ENCODE peak calls at places on chromosomes 6 and 20, in eight cellular contexts. One of them, this sample, is unnamed.
A peak's percentile ranks its signal among the peaks of the same experiment; 100 is the strongest.

GRCh38 chr20:33262658-33263065 is 20.4 kb upstream of the BPIFB1 start:
- DNase-seq in cardiac muscle cell: peak; percentile 81
- DNase-seq in GM23338: peak; percentile 85
- DNase-seq in stomach: peak; percentile 67
- DNase-seq in lower lobe of right lung: no peak
- DNase-seq in SK-N-SH: peak; percentile 52
- DNase-seq in right lobe of liver: no peak
- DNase-seq in heart right ventricle: no peak
- DNase-seq in this sample: peak; percentile 64

GRCh38 chr6:153941768-153942167 is 97.3 kb upstream of the OPRM1 start:
- DNase-seq in GM23338: no peak
- DNase-seq in lower lobe of right lung: no peak
- DNase-seq in cardiac muscle cell: no peak
- DNase-seq in heart right ventricle: no peak
- DNase-seq in SK-N-SH: no peak
- DNase-seq in stomach: no peak
- DNase-seq in right lobe of liver: no peak
- DNase-seq in this sample: no peak

GRCh38 chr20:19867074-19867473 is 109.0 kb downstream of the RIN2 start:
- DNase-seq in GM23338: no peak
- DNase-seq in right lobe of liver: no peak
- DNase-seq in lower lobe of right lung: no peak
- DNase-seq in cardiac muscle cell: no peak
- DNase-seq in stomach: no peak
- DNase-seq in SK-N-SH: no peak
- DNase-seq in heart right ventricle: no peak
- DNase-seq in this sample: no peak

GRCh38 chr6:17962436-17963031 is 24.9 kb downstream of the KIF13A start:
- DNase-seq in heart right ventricle: peak; percentile 67
- DNase-seq in SK-N-SH: peak; percentile 82
- DNase-seq in GM23338: no peak
- DNase-seq in stomach: no peak
- DNase-seq in lower lobe of right lung: peak; percentile 53
- DNase-seq in cardiac muscle cell: peak; percentile 72
- DNase-seq in right lobe of liver: no peak
- DNase-seq in this sample: no peak

GRCh38 chr6:24985313-24985712 is 49.6 kb upstream of the RIPOR2 start:
- DNase-seq in cardiac muscle cell: peak; percentile 22
- DNase-seq in right lobe of liver: no peak
- DNase-seq in GM23338: peak; percentile 74
- DNase-seq in lower lobe of right lung: no peak
- DNase-seq in heart right ventricle: no peak
- DNase-seq in SK-N-SH: no peak
- DNase-seq in stomach: no peak
- DNase-seq in this sample: no peak

GRCh38 chr6:17493286-17493685 is 99.9 kb downstream of the CAP2 start:
- DNase-seq in GM23338: no peak
- DNase-seq in right lobe of liver: no peak
- DNase-seq in heart right ventricle: no peak
- DNase-seq in lower lobe of right lung: no peak
- DNase-seq in SK-N-SH: no peak
- DNase-seq in cardiac muscle cell: no peak
- DNase-seq in stomach: no peak
- DNase-seq in this sample: no peak

GRCh38 chr6:7765575-7766325 is 39.9 kb downstream of the BMP6 start:
- DNase-seq in lower lobe of right lung: no peak
- DNase-seq in heart right ventricle: no peak
- DNase-seq in stomach: no peak
- DNase-seq in SK-N-SH: no peak
- DNase-seq in right lobe of liver: no peak
- DNase-seq in GM23338: no peak
- DNase-seq in cardiac muscle cell: no peak
- DNase-seq in this sample: no peak

GRCh38 chr6:20056350-20056992 is 155.8 kb downstream of the MBOAT1 start:
- DNase-seq in SK-N-SH: peak; percentile 39
- DNase-seq in cardiac muscle cell: peak; percentile 79
- DNase-seq in heart right ventricle: no peak
- DNase-seq in lower lobe of right lung: no peak
- DNase-seq in GM23338: peak; percentile 82
- DNase-seq in stomach: no peak
- DNase-seq in right lobe of liver: no peak
- DNase-seq in this sample: no peak

GRCh38 chr6:89873721-89874120 is 20.5 kb upstream of the GJA10 start:
- DNase-seq in lower lobe of right lung: no peak
- DNase-seq in SK-N-SH: no peak
- DNase-seq in GM23338: no peak
- DNase-seq in cardiac muscle cell: no peak
- DNase-seq in heart right ventricle: no peak
- DNase-seq in stomach: no peak
- DNase-seq in right lobe of liver: no peak
- DNase-seq in this sample: no peak

GRCh38 chr20:11305406-11305805 is 612.3 kb upstream of the BTBD3 start:
- DNase-seq in stomach: no peak
- DNase-seq in cardiac muscle cell: no peak
- DNase-seq in GM23338: peak; percentile 61
- DNase-seq in right lobe of liver: no peak
- DNase-seq in heart right ventricle: no peak
- DNase-seq in lower lobe of right lung: no peak
- DNase-seq in SK-N-SH: no peak
- DNase-seq in this sample: no peak

GRCh38 chr20:50744143-50744792 is 12.9 kb downstream of the PARD6B start:
- DNase-seq in right lobe of liver: peak; percentile 60
- DNase-seq in cardiac muscle cell: peak; percentile 83
- DNase-seq in SK-N-SH: peak; percentile 64
- DNase-seq in stomach: peak; percentile 68
- DNase-seq in lower lobe of right lung: no peak
- DNase-seq in GM23338: peak; percentile 36
- DNase-seq in heart right ventricle: peak; percentile 56
- DNase-seq in this sample: no peak

GRCh38 chr20:22768779-22769178 is 184.4 kb upstream of the FOXA2 start:
- DNase-seq in SK-N-SH: no peak
- DNase-seq in right lobe of liver: no peak
- DNase-seq in lower lobe of right lung: no peak
- DNase-seq in cardiac muscle cell: peak; percentile 7
- DNase-seq in stomach: no peak
- DNase-seq in heart right ventricle: no peak
- DNase-seq in GM23338: peak; percentile 40
- DNase-seq in this sample: no peak

GRCh38 chr20:23116301-23117089 is 30.4 kb upstream of the CD93 start:
- DNase-seq in SK-N-SH: no peak
- DNase-seq in heart right ventricle: no peak
- DNase-seq in stomach: no peak
- DNase-seq in GM23338: no peak
- DNase-seq in right lobe of liver: no peak
- DNase-seq in cardiac muscle cell: peak; percentile 27
- DNase-seq in lower lobe of right lung: no peak
- DNase-seq in this sample: no peak

GRCh38 chr20:25280574-25281535 is 33.0 kb downstream of the PYGB start:
- DNase-seq in cardiac muscle cell: no peak
- DNase-seq in lower lobe of right lung: peak; percentile 43
- DNase-seq in right lobe of liver: peak; percentile 19
- DNase-seq in stomach: peak; percentile 7
- DNase-seq in heart right ventricle: no peak
- DNase-seq in GM23338: no peak
- DNase-seq in SK-N-SH: no peak
- DNase-seq in this sample: peak; percentile 58

GRCh38 chr6:158835616-158836221 is 16.6 kb upstream of the EZR start:
- DNase-seq in right lobe of liver: peak; percentile 84
- DNase-seq in stomach: peak; percentile 85
- DNase-seq in GM23338: no peak
- DNase-seq in cardiac muscle cell: no peak
- DNase-seq in lower lobe of right lung: peak; percentile 83
- DNase-seq in SK-N-SH: no peak
- DNase-seq in heart right ventricle: peak; percentile 75
- DNase-seq in this sample: no peak

GRCh38 chr6:168616807-168617756 is 176.1 kb downstream of the SMOC2 start:
- DNase-seq in heart right ventricle: no peak
- DNase-seq in lower lobe of right lung: no peak
- DNase-seq in GM23338: peak; percentile 48
- DNase-seq in cardiac muscle cell: no peak
- DNase-seq in stomach: no peak
- DNase-seq in right lobe of liver: no peak
- DNase-seq in SK-N-SH: peak; percentile 70
- DNase-seq in this sample: no peak

GRCh38 chr6:127301199-127301700 is 34.6 kb downstream of the RNF146 start:
- DNase-seq in SK-N-SH: no peak
- DNase-seq in stomach: no peak
- DNase-seq in right lobe of liver: no peak
- DNase-seq in GM23338: no peak
- DNase-seq in lower lobe of right lung: no peak
- DNase-seq in heart right ventricle: no peak
- DNase-seq in cardiac muscle cell: no peak
- DNase-seq in this sample: no peak

GRCh38 chr20:3237958-3238615 is 903 bp downstream of the SLC4A11 start:
- DNase-seq in stomach: no peak
- DNase-seq in cardiac muscle cell: no peak
- DNase-seq in heart right ventricle: no peak
- DNase-seq in lower lobe of right lung: no peak
- DNase-seq in right lobe of liver: no peak
- DNase-seq in SK-N-SH: peak; percentile 57
- DNase-seq in GM23338: peak; percentile 66
- DNase-seq in this sample: peak; percentile 53

GRCh38 chr20:62947532-62948300 is 4.8 kb upstream of the SLC17A9 start:
- DNase-seq in cardiac muscle cell: no peak
- DNase-seq in stomach: no peak
- DNase-seq in GM23338: no peak
- DNase-seq in SK-N-SH: no peak
- DNase-seq in right lobe of liver: no peak
- DNase-seq in lower lobe of right lung: no peak
- DNase-seq in heart right ventricle: no peak
- DNase-seq in this sample: peak; percentile 68

GRCh38 chr6:30769088-30769852 is 24.9 kb upstream of the IER3 start:
- DNase-seq in SK-N-SH: peak; percentile 29
- DNase-seq in right lobe of liver: peak; percentile 83
- DNase-seq in cardiac muscle cell: peak; percentile 18
- DNase-seq in GM23338: peak; percentile 66
- DNase-seq in stomach: peak; percentile 52
- DNase-seq in heart right ventricle: no peak
- DNase-seq in lower lobe of right lung: peak; percentile 62
- DNase-seq in this sample: peak; percentile 95
- H3K27ac ChIP-seq in SK-N-SH: peak overlapping the region; percentile 89
- H3K27ac ChIP-seq in right lobe of liver: no peak overlapping the region
- H3K27ac ChIP-seq in cardiac muscle cell: peak overlapping the region; percentile 55
- H3K27ac ChIP-seq in GM23338: no peak overlapping the region
- H3K27ac ChIP-seq in stomach: peak overlapping the region; percentile 80
- H3K27ac ChIP-seq in heart right ventricle: peak overlapping the region; percentile 68
- H3K27ac ChIP-seq in lower lobe of right lung: peak overlapping the region; percentile 2
- H3K27ac ChIP-seq in this sample: peak overlapping the region; percentile 93

DNA sequence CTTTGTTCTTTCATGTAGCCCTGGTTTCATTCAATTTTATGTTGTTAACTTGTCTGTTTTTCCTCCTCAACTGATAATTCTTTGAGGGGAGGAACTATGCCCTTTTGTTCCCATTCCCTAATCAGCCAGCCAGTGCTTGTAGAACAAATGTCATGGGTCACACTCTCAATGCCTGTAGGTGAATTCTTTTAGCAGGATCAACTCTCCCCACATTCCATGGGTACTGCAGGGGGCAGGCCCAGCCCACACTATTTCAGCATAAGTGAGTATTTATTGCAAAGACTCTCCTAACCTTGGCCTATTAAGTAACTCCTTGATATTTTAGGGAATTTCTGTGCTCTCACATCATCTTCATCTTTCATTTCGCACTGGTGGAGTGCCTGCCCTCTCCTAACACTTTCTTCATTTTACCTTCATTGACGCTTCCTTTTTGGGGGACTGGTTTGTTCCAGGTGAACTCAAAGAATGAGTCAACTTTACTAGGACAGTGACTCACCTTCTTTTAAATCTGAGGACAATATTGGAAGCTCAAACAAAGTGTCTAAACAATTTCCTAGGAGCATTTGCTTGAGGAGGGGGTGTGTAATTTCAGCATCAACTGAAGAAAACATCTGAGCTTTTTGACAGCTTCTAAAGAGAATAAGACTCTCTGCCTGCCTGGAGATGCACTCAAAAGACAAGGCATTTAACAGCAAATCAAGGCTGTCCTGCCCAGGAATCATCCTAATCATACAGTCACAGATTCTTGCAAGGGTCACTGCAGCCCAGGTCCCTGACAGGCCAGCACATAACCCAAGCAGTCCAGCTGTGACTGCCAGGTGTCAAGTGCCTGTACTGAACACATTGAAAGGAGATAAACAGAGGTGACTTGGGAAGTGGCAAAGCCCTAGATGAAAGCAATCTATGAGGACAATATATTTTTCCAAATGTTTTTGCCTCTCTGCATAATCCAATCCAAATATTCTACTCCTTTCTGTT is 263.9 kb upstream of the PRND start:
- DNase-seq in SK-N-SH: no peak
- DNase-seq in lower lobe of right lung: no peak
- DNase-seq in right lobe of liver: no peak
- DNase-seq in cardiac muscle cell: no peak
- DNase-seq in stomach: no peak
- DNase-seq in heart right ventricle: no peak
- DNase-seq in GM23338: peak; percentile 32
- DNase-seq in this sample: no peak
- H3K4me1 ChIP-seq in SK-N-SH: no peaks in the 10 kb centered on the region
- H3K4me1 ChIP-seq in lower lobe of right lung: no peaks in the 10 kb centered on the region
- H3K4me1 ChIP-seq in right lobe of liver: no peaks in the 10 kb centered on the region
- H3K4me1 ChIP-seq in cardiac muscle cell: peaks cover 14% of the 10 kb centered on the region
- H3K4me1 ChIP-seq in stomach: no peaks in the 10 kb centered on the region
- H3K4me1 ChIP-seq in heart right ventricle: no peaks in the 10 kb centered on the region
- H3K4me1 ChIP-seq in GM23338: peaks cover 10% of the 10 kb centered on the region
- H3K4me1 ChIP-seq in this sample: peaks cover 41% of the 10 kb centered on the region

GRCh38 chr6:160767019-160767646 is 65.1 kb downstream of the PLG start:
- DNase-seq in cardiac muscle cell: peak; percentile 84
- DNase-seq in right lobe of liver: peak; percentile 77
- DNase-seq in SK-N-SH: peak; percentile 84
- DNase-seq in lower lobe of right lung: peak; percentile 72
- DNase-seq in heart right ventricle: peak; percentile 57
- DNase-seq in stomach: peak; percentile 74
- DNase-seq in GM23338: peak; percentile 87
- DNase-seq in this sample: peak; percentile 66
- TF ChIP-seq CTCF in cardiac muscle cell: peak; percentile 91
- TF ChIP-seq CTCF in right lobe of liver: peak; percentile 82
- TF ChIP-seq CTCF in SK-N-SH: peak; percentile 81
- TF ChIP-seq CTCF in lower lobe of right lung: peak; percentile 73
- TF ChIP-seq CTCF in heart right ventricle: peak; percentile 66
- TF ChIP-seq CTCF in stomach: peak; percentile 75
- TF ChIP-seq CTCF in GM23338: peak; percentile 88
- TF ChIP-seq CTCF in this sample: peak; percentile 92

DNA sequence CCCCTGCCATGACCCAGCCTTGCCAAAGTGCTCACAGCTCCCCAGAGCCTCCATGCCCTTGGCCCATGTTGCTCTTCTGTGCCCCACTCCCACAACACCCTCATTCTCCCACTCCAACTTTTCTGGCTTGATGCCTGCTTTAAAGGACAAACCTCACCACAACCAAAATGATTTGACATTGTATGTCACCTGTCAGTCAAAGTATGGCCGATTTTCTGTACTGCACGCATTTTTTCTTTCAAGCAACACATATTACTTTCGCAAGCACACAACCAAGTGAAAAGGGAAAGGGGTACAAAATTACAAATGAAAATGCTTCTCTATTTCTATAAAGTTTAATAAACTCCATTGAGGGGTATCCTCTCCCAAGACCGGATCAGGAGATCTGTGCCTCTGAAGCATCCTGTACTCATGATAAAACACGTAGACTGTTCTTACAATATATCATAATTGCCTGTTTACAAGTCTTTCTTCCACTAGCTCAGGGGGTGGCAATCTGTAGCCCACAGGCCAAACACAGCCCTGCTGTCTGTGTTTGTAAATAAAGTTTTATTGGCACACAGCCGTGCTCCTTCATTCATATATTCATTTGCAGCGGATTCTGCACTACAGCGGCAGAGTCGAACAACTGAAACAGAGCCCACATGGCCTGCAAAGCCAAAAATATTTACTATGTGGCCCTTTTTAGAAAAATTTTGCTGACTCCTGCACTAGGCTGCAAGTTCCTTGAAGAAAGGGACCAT is 32.5 kb downstream of the SLC22A23 start:
- DNase-seq in heart right ventricle: no peak
- DNase-seq in right lobe of liver: no peak
- DNase-seq in lower lobe of right lung: no peak
- DNase-seq in stomach: no peak
- DNase-seq in cardiac muscle cell: no peak
- DNase-seq in SK-N-SH: no peak
- DNase-seq in GM23338: no peak
- DNase-seq in this sample: no peak
- H3K27ac ChIP-seq in heart right ventricle: no peak overlapping the region
- H3K27ac ChIP-seq in right lobe of liver: no peak overlapping the region
- H3K27ac ChIP-seq in lower lobe of right lung: no peak overlapping the region
- H3K27ac ChIP-seq in stomach: no peak overlapping the region
- H3K27ac ChIP-seq in cardiac muscle cell: no peak overlapping the region
- H3K27ac ChIP-seq in SK-N-SH: no peak overlapping the region
- H3K27ac ChIP-seq in GM23338: peak overlapping the region; percentile 81
- H3K27ac ChIP-seq in this sample: no peak overlapping the region